ENCODE peak calls at places on chromosomes 6 and 20, in six cellular contexts. Q is epithelial cell of esophagus; H is brain microvascular endothelial cell; R is aorta; S is foreskin fibroblast; X is effector memory CD4-positive, alpha-beta T cell. V is an unnamed sample.

GRCh38 chr6:126017668-126018067 is 31.3 kb downstream of the TRMT11 start:
- DNase-seq in X (no peak), H (no peak), S (no peak), Q (peak), R (no peak), V (no peak)

GRCh38 chr6:93424303-93425064 is 5.1 kb upstream of the EPHA7 start:
- DNase-seq in S (no peak), R (no peak), H (no peak), Q (peak), X (no peak), V (peak)

GRCh38 chr20:750801-751200 is 17.5 kb downstream of the SLC52A3 start:
- DNase-seq in Q (no peak), H (no peak), X (no peak), R (no peak), S (no peak), V (no peak)

GRCh38 chr20:12762725-12763124 is 246.0 kb upstream of the SPTLC3 start:
- DNase-seq in S (no peak), X (no peak), R (no peak), Q (no peak), H (no peak), V (no peak)

GRCh38 chr20:17320456-17320855 is 93.6 kb downstream of the PCSK2 start:
- DNase-seq in X (no peak), Q (no peak), S (no peak), R (no peak), H (no peak), V (no peak)

GRCh38 chr6:121932071-121933009 is 467.1 kb upstream of the HSF2 start:
- DNase-seq in H (peak), S (peak), R (peak), X (no peak), Q (no peak), V (peak)

GRCh38 chr6:129235167-129236072 is 352.5 kb downstream of the LAMA2 start:
- DNase-seq in H (no peak), Q (no peak), S (no peak), R (no peak), X (no peak), V (peak)

GRCh38 chr6:43544461-43544860 is 27.6 kb downstream of the POLR1C start:
- DNase-seq in R (no peak), S (no peak), Q (no peak), X (no peak), H (no peak), V (no peak)

GRCh38 chr6:114342826-114343781 is at the start of gene HS3ST5:
- DNase-seq in X (no peak), R (peak), H (peak), Q (peak), S (no peak), V (peak)

GRCh38 chr20:49717693-49718092 is 4.0 kb upstream of the B4GALT5 start:
- DNase-seq in S (no peak), R (no peak), Q (peak), H (no peak), X (no peak), V (no peak)

GRCh38 chr6:75044846-75045245 is 161.0 kb downstream of the COL12A1 start:
- DNase-seq in R (no peak), S (no peak), X (no peak), H (no peak), Q (no peak), V (no peak)

GRCh38 chr20:16865406-16865805 is 117.2 kb downstream of the OTOR start:
- DNase-seq in H (no peak), X (no peak), S (no peak), Q (no peak), R (no peak), V (no peak)

GRCh38 chr20:42483694-42484303 is 705.9 kb downstream of the PTPRT start:
- DNase-seq in X (no peak), S (no peak), H (no peak), R (no peak), Q (no peak), V (peak)

GRCh38 chr6:135521431-135521830 is 23.9 kb upstream of the AHI1 start:
- DNase-seq in X (no peak), R (no peak), H (peak), Q (no peak), S (peak), V (no peak)

GRCh38 chr6:1325471-1326309 is 13.8 kb downstream of the FOXQ1 start:
- DNase-seq in H (peak), Q (peak), X (no peak), R (no peak), S (peak), V (no peak)

GRCh38 chr6:106519460-106520394 is 109.6 kb downstream of the RTN4IP1 start:
- DNase-seq in S (peak), X (peak), Q (peak), H (peak), R (peak), V (no peak)

GRCh38 chr20:50516180-50516934 is 6.2 kb downstream of the PTPN1 start:
- DNase-seq in X (no peak), Q (no peak), S (no peak), R (no peak), H (no peak), V (peak)

GRCh38 chr20:1952737-1953530 is 40.9 kb downstream of the PDYN start:
- DNase-seq in R (no peak), Q (peak), X (no peak), S (no peak), H (no peak), V (no peak)

GRCh38 chr20:48317578-48317977 is 510.2 kb downstream of the PREX1 start:
- DNase-seq in S (no peak), Q (no peak), R (no peak), X (no peak), H (no peak), V (no peak)

GRCh38 chr20:40654876-40655275 is 34.2 kb downstream of the MAFB start:
- DNase-seq in S (peak), X (no peak), R (no peak), Q (peak), H (peak), V (no peak)

GRCh38 chr6:141202641-141203040 is 930.1 kb upstream of the GJE1 start:
- DNase-seq in H (no peak), R (no peak), X (no peak), S (peak), Q (no peak), V (no peak)

GRCh38 chr6:28589234-28589951 is 63.7 kb downstream of the GPX5 start:
- DNase-seq in X (no peak), S (peak), R (no peak), Q (peak), H (peak), V (peak)

GRCh38 chr6:34234667-34235604 is 1.7 kb upstream of the HMGA1 start:
- DNase-seq in H (no peak), S (no peak), X (no peak), Q (no peak), R (no peak), V (no peak)

GRCh38 chr6:28522594-28523557 is 2.8 kb upstream of the GPX5 start:
- DNase-seq in Q (no peak), R (no peak), S (no peak), H (no peak), X (peak), V (no peak)

GRCh38 chr6:93282521-93283031 is 136.8 kb downstream of the EPHA7 start:
- DNase-seq in Q (no peak), R (peak), X (no peak), H (no peak), S (no peak), V (no peak)

GRCh38 chr20:48823960-48824497 is 3.8 kb downstream of the PREX1 start:
- DNase-seq in R (no peak), X (peak), S (peak), H (peak), Q (peak), V (no peak)

GRCh38 chr20:13017235-13017634 is 8.5 kb downstream of the SPTLC3 start:
- DNase-seq in S (peak), X (no peak), R (no peak), Q (no peak), H (peak), V (no peak)

GRCh38 chr6:30678964-30679726 is 6.3 kb upstream of the DHX16 start:
- DNase-seq in Q (peak), S (peak), H (peak), R (peak), X (peak), V (peak)

GRCh38 chr6:137761072-137761471 is 106.0 kb upstream of the TNFAIP3 start:
- DNase-seq in S (no peak), Q (no peak), H (no peak), R (no peak), X (no peak), V (no peak)

GRCh38 chr6:125611573-125612399 is 137.6 kb upstream of the HEY2 start:
- DNase-seq in R (peak), X (no peak), H (peak), Q (no peak), S (no peak), V (no peak)

GRCh38 chr6:74100719-74101287 is 404.8 kb downstream of the CD109 start:
- DNase-seq in R (no peak), Q (no peak), H (no peak), X (no peak), S (no peak), V (no peak)

GRCh38 chr6:35922139-35922554 is 1.2 kb upstream of the SRPK1 start:
- DNase-seq in X (no peak), S (no peak), H (no peak), R (no peak), Q (no peak), V (no peak)

GRCh38 chr6:28838289-28838633 is 85.5 kb downstream of the TRIM27 start:
- DNase-seq in H (peak), Q (peak), R (peak), X (peak), S (peak), V (peak)

GRCh38 chr6:17707371-17707651 is 586 bp upstream of the NUP153 start:
- DNase-seq in Q (no peak), H (no peak), X (no peak), S (no peak), R (no peak), V (no peak)
- H3K4me3 ChIP-seq in Q (peak), H (peak), X (peak), S (peak), R (no peak), V (peak)

GRCh38 chr6:152976749-152977148 is 6.1 kb downstream of the FBXO5 start:
- DNase-seq in H (no peak), Q (no peak), X (no peak), R (no peak), S (no peak), V (no peak)
- H3K4me3 ChIP-seq in H (no peak), Q (no peak), X (no peak), R (no peak), S (no peak), V (no peak)

GRCh38 chr20:57624124-57624523 is 3.9 kb upstream of the ZBP1 start:
- DNase-seq in X (no peak), R (no peak), S (no peak), H (no peak), Q (no peak), V (no peak)
- H3K4me3 ChIP-seq in X (no peak), R (no peak), S (no peak), H (no peak), Q (no peak), V (no peak)

GRCh38 chr20:37518606-37519507 is 2.2 kb upstream of the NNAT start:
- DNase-seq in X (no peak), H (no peak), R (no peak), Q (no peak), S (no peak), V (no peak)

GRCh38 chr20:37519508-37520416 is 1.3 kb upstream of the NNAT start:
- DNase-seq in S (no peak), R (no peak), Q (no peak), H (peak), X (no peak), V (peak)

GRCh38 chr20:37517371-37517748 is 3.7 kb upstream of the NNAT start:
- DNase-seq in R (no peak), H (no peak), Q (no peak), S (no peak), X (no peak), V (no peak)

GRCh38 chr20:37516697-37517370 is 4.2 kb upstream of the NNAT start:
- DNase-seq in Q (no peak), H (no peak), R (no peak), X (no peak), S (peak), V (no peak)

DNA sequence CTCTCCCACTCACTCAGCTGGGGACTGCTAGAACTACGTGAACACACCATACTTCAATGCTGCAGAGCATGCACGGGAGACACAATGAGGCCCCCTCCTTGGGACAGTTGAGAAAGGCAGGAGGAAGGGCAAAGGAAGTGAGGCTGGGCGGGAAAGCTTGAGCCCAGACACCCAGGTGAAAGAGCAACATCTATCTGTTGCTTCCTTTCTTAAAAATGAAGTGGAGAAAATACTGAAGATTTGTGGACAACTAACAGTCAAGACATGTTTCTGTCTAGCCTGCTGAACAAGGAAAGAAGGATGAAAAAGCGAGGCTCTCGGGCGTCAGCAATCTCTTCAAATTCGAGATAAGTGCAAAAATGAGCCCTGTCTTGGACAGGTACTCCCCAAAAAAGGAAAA is 3.0 kb upstream of the NNAT start:
- DNase-seq in R (no peak), H (no peak), X (no peak), S (no peak), Q (no peak), V (no peak)
- H3K4me3 ChIP-seq in R (no peak), H (no peak), X (no peak), S (no peak), Q (no peak), V (no peak)

DNA sequence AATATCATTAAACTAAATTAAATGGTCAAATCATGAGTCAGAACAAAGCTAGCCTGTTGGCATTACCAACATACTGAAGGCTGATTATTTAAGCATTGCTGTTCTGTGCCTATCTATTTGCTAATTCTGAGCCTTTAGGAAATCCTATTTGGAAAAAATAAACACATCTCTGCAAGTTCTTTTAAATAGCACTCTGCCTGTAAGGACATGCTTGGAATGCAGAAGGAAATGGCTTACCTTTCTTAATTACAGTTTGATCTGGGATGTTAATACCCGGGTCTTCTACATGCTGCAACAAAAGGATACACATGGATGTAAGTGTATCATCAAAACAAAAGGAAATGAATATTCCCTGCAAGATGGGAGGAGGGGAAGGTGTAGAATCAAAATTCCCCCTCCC is 8.3 kb downstream of the TFAP2A start:
- DNase-seq in H (no peak), X (no peak), S (no peak), Q (peak), R (no peak), V (no peak)
- H3K4me3 ChIP-seq in H (no peak), X (no peak), S (peak), Q (peak), R (no peak), V (no peak)

GRCh38 chr6:46323312-46323965 is 152.7 kb upstream of the ENPP5 start:
- DNase-seq in R (no peak), X (no peak), S (peak), H (peak), Q (peak), V (no peak)

GRCh38 chr6:46323966-46324622 is 153.3 kb upstream of the ENPP5 start:
- DNase-seq in X (no peak), S (no peak), R (no peak), Q (no peak), H (no peak), V (no peak)

GRCh38 chr6:46324706-46325105 is 153.9 kb upstream of the ENPP5 start:
- DNase-seq in X (no peak), Q (no peak), S (no peak), H (no peak), R (no peak), V (no peak)

GRCh38 chr6:46327769-46328168 is 157.0 kb upstream of the ENPP5 start:
- DNase-seq in Q (no peak), S (no peak), R (no peak), X (no peak), H (no peak), V (no peak)

DNA sequence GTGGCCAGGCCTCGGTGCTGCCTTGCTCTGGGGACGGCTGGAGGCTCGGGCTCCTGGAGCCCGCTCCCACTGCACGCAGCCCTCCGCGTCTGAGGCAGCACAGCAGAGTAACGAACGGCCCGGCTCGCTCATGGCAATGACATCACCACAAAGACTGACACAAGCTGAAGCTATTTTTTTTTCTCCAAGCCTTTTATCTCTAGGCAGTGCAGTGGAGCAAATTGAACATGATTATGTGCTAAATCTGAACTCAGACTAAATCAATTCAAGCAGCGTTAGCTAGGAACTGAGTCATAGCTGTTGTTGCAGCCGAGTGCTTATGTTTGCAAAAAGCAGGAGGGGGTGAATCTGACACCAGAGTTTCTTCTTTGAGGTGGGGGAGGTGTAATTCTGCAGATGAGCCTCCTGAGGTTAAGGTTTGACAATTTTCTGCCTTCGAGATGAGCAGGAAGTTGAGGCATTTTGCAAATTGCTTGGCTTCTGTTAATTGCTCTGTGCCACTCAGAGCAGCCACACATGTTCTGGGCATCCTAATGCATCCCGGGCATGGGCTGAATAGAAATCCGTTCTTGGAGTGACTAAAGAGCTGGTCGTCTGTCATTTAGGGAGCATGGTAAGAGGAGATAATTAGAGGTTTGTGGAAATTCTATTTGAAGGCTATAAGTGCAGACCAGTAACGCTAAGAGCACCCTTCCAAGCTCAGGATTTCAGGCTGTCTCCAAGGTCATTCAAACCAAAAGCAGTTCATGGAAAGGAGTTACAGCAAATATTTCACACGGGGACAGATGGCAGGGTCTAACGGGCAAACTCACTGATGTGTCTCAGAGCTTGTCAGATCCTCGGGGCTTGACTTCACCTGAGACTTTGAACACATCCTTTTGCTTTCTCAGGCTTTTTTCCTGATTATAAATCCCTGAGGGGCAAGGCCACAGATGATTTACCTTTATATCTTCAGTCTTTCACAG is 155.1 kb upstream of the ENPP5 start:
- DNase-seq in H (peak), X (no peak), S (peak), Q (no peak), R (peak), V (no peak)
- H3K4me3 ChIP-seq in H (no peak), X (no peak), S (peak), Q (no peak), R (no peak), V (no peak)

GRCh38 chr6:7137335-7138106 is 29.8 kb downstream of the RREB1 start:
- DNase-seq in H (peak), S (peak), Q (peak), X (peak), R (peak), V (peak)

GRCh38 chr6:7136859-7137334 is 29.1 kb downstream of the RREB1 start:
- DNase-seq in Q (no peak), S (no peak), X (no peak), H (no peak), R (no peak), V (no peak)

GRCh38 chr6:7134999-7135735 is 27.4 kb downstream of the RREB1 start:
- DNase-seq in S (no peak), H (no peak), X (no peak), R (no peak), Q (no peak), V (no peak)

GRCh38 chr6:7138111-7138510 is 30.4 kb downstream of the RREB1 start:
- DNase-seq in X (no peak), H (no peak), Q (no peak), S (no peak), R (no peak), V (no peak)

DNA sequence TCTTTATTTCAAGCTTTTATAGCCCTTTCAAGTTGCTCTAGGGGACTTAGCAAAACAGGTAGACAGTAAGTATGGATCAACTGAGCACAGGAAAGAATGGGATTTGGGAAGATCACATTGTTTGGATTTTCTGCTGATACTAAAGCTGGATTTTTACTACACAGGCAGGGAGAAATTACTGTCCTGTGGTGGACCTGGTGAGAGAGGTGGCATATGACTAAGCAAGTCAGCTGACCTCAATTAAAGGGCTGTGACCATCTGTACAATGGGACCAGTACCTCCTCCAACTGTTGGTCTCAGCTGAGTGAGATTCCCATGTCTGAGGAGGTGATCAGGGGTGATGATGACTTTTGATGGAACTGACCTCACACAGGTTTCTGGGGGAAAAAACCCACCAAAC is 28.0 kb downstream of the RREB1 start:
- DNase-seq in S (no peak), H (no peak), R (no peak), Q (no peak), X (no peak), V (no peak)
- H3K4me3 ChIP-seq in S (no peak), H (no peak), R (no peak), Q (no peak), X (no peak), V (no peak)

DNA sequence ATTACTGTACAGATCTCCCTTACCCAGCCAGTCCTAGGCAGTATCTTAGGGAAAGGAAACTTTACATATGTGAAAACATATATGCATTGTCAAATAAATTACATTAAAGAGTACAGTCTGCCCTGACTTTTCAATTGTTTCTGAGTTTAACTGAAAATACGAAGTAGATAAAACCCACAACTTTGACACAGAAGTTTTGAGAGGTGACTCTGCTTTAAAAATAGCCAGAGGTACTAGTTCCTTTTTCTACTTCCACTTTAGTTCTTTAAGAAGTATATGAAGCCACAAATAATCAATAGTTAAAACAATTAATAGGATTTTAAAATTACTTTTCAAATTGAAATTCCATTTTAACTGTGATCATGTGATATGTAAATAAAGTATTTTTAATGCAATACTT is 62.9 kb downstream of the BMP5 start:
- DNase-seq in S (no peak), Q (no peak), H (no peak), X (no peak), R (no peak), V (no peak)
- H3K4me3 ChIP-seq in S (no peak), Q (no peak), H (no peak), X (no peak), R (no peak), V (no peak)

GRCh38 chr6:144349690-144350132 is 64.6 kb downstream of the UTRN start:
- DNase-seq in Q (peak), S (peak), X (no peak), H (peak), R (no peak), V (peak)
- H3K4me3 ChIP-seq in Q (no peak), S (no peak), X (no peak), H (no peak), R (no peak), V (no peak)

V was measured in HAP-1.